ENCODE peak calls at places on chromosomes 13 and 19, in five cellular contexts. L, C, N, U and A are unnamed samples.

GRCh38 chr19:44782729-44783128 is 5.0 kb downstream of the CBLC start:
- DNase-seq in N (no peak), L (no peak), C (no peak), U (no peak), A (no peak)

GRCh38 chr13:93029536-93029935 is 197.1 kb upstream of the GPC6 start:
- DNase-seq in U (no peak), C (no peak), N (no peak), L (no peak), A (no peak)

GRCh38 chr13:20815469-20815868 is 41.7 kb upstream of the EEF1AKMT1 start:
- DNase-seq in C (no peak), N (no peak), L (no peak), U (no peak), A (no peak)

GRCh38 chr19:4584670-4585460 is 25.4 kb upstream of the SEMA6B start:
- DNase-seq in C (no peak), U (no peak), N (peak; percentile 9), L (no peak), A (no peak)

GRCh38 chr19:10603084-10603872 is 16.2 kb upstream of the AP1M2 start:
- DNase-seq in U (no peak), C (peak; percentile 81), L (peak; percentile 31), N (no peak), A (peak; percentile 88)

GRCh38 chr19:13163609-13164364 is 13.6 kb downstream of the IER2 start:
- DNase-seq in N (peak; percentile 60), L (peak; percentile 88), U (peak; percentile 84), C (peak; percentile 78), A (peak; percentile 77)

GRCh38 chr19:41449079-41449864 is 6.3 kb downstream of the ERICH4 start:
- DNase-seq in N (peak; percentile 48), L (peak; percentile 79), C (peak; percentile 80), U (peak; percentile 59), A (peak; percentile 84)

GRCh38 chr13:76481738-76482137 is 404.5 kb downstream of the KCTD12 start:
- DNase-seq in L (no peak), U (no peak), N (no peak), C (no peak), A (no peak)

GRCh38 chr19:45218426-45218825 is 26.8 kb downstream of the EXOC3L2 start:
- DNase-seq in N (no peak), L (no peak), C (no peak), U (no peak), A (no peak)

GRCh38 chr13:32135655-32136054 is 104.1 kb downstream of the FRY start:
- DNase-seq in N (no peak), U (no peak), C (no peak), L (no peak), A (no peak)

GRCh38 chr19:13082192-13083007 is 20.3 kb downstream of the LYL1 start:
- DNase-seq in N (no peak), C (no peak), U (peak; percentile 15), L (peak; percentile 71), A (no peak)

GRCh38 chr13:70518081-70518480 is 409.8 kb upstream of the KLHL1 start:
- DNase-seq in L (no peak), N (no peak), U (no peak), C (no peak), A (no peak)

GRCh38 chr13:111116830-111117229 is 1.7 kb downstream of the ARHGEF7 start:
- DNase-seq in U (no peak), L (no peak), C (no peak), N (no peak), A (no peak)

GRCh38 chr19:5339950-5340636 is 519 bp downstream of the PTPRS start:
- DNase-seq in N (no peak), L (no peak), U (no peak), C (no peak), A (no peak)

GRCh38 chr19:7230826-7231225 is 63.4 kb downstream of the INSR start:
- DNase-seq in N (no peak), U (no peak), C (no peak), L (peak; percentile 46), A (no peak)

GRCh38 chr13:74557870-74558269 is 423.7 kb upstream of the KLF12 start:
- DNase-seq in U (no peak), N (no peak), C (no peak), L (no peak), A (no peak)

GRCh38 chr13:102902789-102903347 is 57.0 kb downstream of the ERCC5 start:
- DNase-seq in C (no peak), U (no peak), N (no peak), L (no peak), A (no peak)

GRCh38 chr13:110421061-110421460 is 114.0 kb downstream of the COL4A2 start:
- DNase-seq in N (no peak), U (no peak), L (no peak), C (no peak), A (no peak)

GRCh38 chr13:52127783-52128702 is 830 bp downstream of the NEK5 start:
- DNase-seq in L (peak; percentile 54), N (peak; percentile 24), U (peak; percentile 54), C (peak; percentile 65), A (peak; percentile 66)

GRCh38 chr13:27194895-27195764 is 23.5 kb upstream of the USP12 start:
- DNase-seq in L (no peak), C (no peak), N (no peak), U (peak; percentile 99), A (peak; percentile 22)

GRCh38 chr13:37615271-37615670 is 16.7 kb upstream of the POSTN start:
- DNase-seq in N (no peak), L (no peak), C (no peak), U (no peak), A (no peak)

GRCh38 chr13:26019881-26020535 is 31.8 kb downstream of the SHISA2 start:
- DNase-seq in U (no peak), N (no peak), L (no peak), C (no peak), A (no peak)

GRCh38 chr13:77026255-77026782 is 640 bp downstream of the FBXL3 start:
- DNase-seq in N (peak; percentile 13), C (peak; percentile 82), U (peak; percentile 51), L (peak; percentile 78), A (peak; percentile 86)

GRCh38 chr13:91099877-91100276 is 247.6 kb upstream of the MIR17HG start:
- DNase-seq in N (no peak), L (no peak), U (no peak), C (no peak), A (no peak)

GRCh38 chr19:2603320-2603719 is 99.2 kb downstream of the GNG7 start:
- DNase-seq in L (no peak), C (no peak), N (no peak), U (no peak), A (no peak)

GRCh38 chr13:109131698-109132257 is 502.4 kb downstream of the MYO16 start:
- DNase-seq in N (no peak), U (no peak), L (no peak), C (no peak), A (no peak)

GRCh38 chr19:19465436-19466070 is 49.8 kb downstream of the TSSK6 start:
- DNase-seq in N (no peak), C (no peak), U (no peak), L (no peak), A (no peak)

GRCh38 chr19:3073159-3073563 is 10.9 kb upstream of the TLE5 start:
- DNase-seq in L (no peak), N (peak; percentile 65), C (no peak), U (peak; percentile 79), A (no peak)

GRCh38 chr19:1823539-1824251 is 11.6 kb upstream of the ATP8B3 start:
- DNase-seq in N (no peak), U (no peak), C (no peak), L (no peak), A (no peak)

GRCh38 chr13:37621811-37622361 is 23.3 kb upstream of the POSTN start:
- DNase-seq in C (no peak), N (no peak), U (no peak), L (peak; percentile 36), A (no peak)

GRCh38 chr13:113090806-113091205 is 14.8 kb upstream of the F7 start:
- DNase-seq in C (no peak), U (no peak), N (no peak), L (no peak), A (no peak)

GRCh38 chr13:24671367-24672117 is 8.7 kb upstream of the ATP12A start:
- DNase-seq in N (no peak), C (no peak), L (peak; percentile 71), U (peak; percentile 75), A (no peak)

GRCh38 chr13:69903081-69903480 is 204.5 kb upstream of the ATXN8OS start:
- DNase-seq in N (no peak), U (no peak), C (no peak), L (no peak), A (no peak)

GRCh38 chr13:83780201-83780600 is 102.1 kb downstream of the SLITRK1 start:
- DNase-seq in N (no peak), L (no peak), U (no peak), C (no peak), A (no peak)

GRCh38 chr13:45916036-45916435 is 64.5 kb upstream of the SIAH3 start:
- DNase-seq in N (no peak), C (no peak), L (no peak), U (no peak), A (no peak)

GRCh38 chr19:409515-410242 is 732 bp upstream of the C2CD4C start:
- DNase-seq in L (no peak), C (no peak), U (no peak), N (no peak), A (no peak)

GRCh38 chr19:18330865-18331264 is 8.0 kb upstream of the LSM4 start:
- DNase-seq in C (no peak), L (no peak), U (no peak), N (no peak), A (no peak)